ENCODE peak calls at places on chromosomes 3 and 15, in eight cellular contexts. I, K, B, X, P, F, D and R are unnamed samples.

GRCh38 chr15:62894322-62895085 is 148.0 kb upstream of the TPM1 start:
- DNase-seq in I (no peak), K (no peak), B (no peak), X (no peak), P (no peak), F (no peak), D (peak), R (no peak)

GRCh38 chr15:77013786-77014136 is 18.8 kb downstream of the PSTPIP1 start:
- DNase-seq in I (peak), K (no peak), B (no peak), X (no peak), P (peak), F (no peak), D (no peak), R (no peak)

GRCh38 chr15:77904901-77905300 is 172.6 kb downstream of the TBC1D2B start:
- DNase-seq in I (no peak), K (no peak), B (no peak), X (no peak), P (no peak), F (no peak), D (no peak), R (no peak)

GRCh38 chr3:111861396-111861795 is 2.3 kb downstream of the PHLDB2 start:
- DNase-seq in I (no peak), K (no peak), B (no peak), X (no peak), P (no peak), F (no peak), D (no peak), R (no peak)

GRCh38 chr3:177547953-177548352 is 350.7 kb upstream of the TBL1XR1 start:
- DNase-seq in I (no peak), K (no peak), B (no peak), X (no peak), P (no peak), F (no peak), D (no peak), R (no peak)

GRCh38 chr15:100718075-100718980 is 115.9 kb downstream of the ASB7 start:
- DNase-seq in I (no peak), K (no peak), B (no peak), X (no peak), P (no peak), F (no peak), D (no peak), R (no peak)

GRCh38 chr3:136305879-136306278 is 55.7 kb downstream of the PCCB start:
- DNase-seq in I (no peak), K (peak), B (no peak), X (no peak), P (no peak), F (no peak), D (peak), R (no peak)

GRCh38 chr3:45915080-45915479 is 28.2 kb upstream of the CXCR6 start:
- DNase-seq in I (no peak), K (no peak), B (no peak), X (peak), P (no peak), F (no peak), D (no peak), R (no peak)

GRCh38 chr3:129822679-129823078 is 70.8 kb downstream of the TMCC1 start:
- DNase-seq in I (no peak), K (peak), B (no peak), X (no peak), P (no peak), F (no peak), D (peak), R (no peak)

GRCh38 chr3:155391583-155391982 is 98.1 kb upstream of the STRIT1 start:
- DNase-seq in I (no peak), K (no peak), B (no peak), X (no peak), P (no peak), F (no peak), D (peak), R (no peak)

GRCh38 chr3:57961828-57962447 is 46.3 kb upstream of the FLNB start:
- DNase-seq in I (no peak), K (peak), B (no peak), X (no peak), P (no peak), F (no peak), D (peak), R (no peak)

GRCh38 chr3:65030014-65030627 is 342.3 kb upstream of the ADAMTS9 start:
- DNase-seq in I (no peak), K (no peak), B (no peak), X (no peak), P (no peak), F (no peak), D (no peak), R (no peak)